ENCODE peak calls at places on chromosomes 2 and 18, in ten cellular contexts. P is body of pancreas, L is lung, A is foreskin keratinocyte, S is RWPE2, T is pancreas, G is HepG2, W is DND-41, N is activated B cell treated with CpG ODN at 0.5 μM for 24 hours, M is upper lobe of right lung. F is an unnamed sample.

GRCh38 chr2:215680605-215681598 is 245.0 kb upstream of the FN1 start:
- ATAC-seq in G (peak; percentile 97), N (no peak), A (peak; percentile 61), W (peak; percentile 93), S (peak; percentile 89), P (peak; percentile 27), M (peak; percentile 86), L (peak; percentile 76), T (peak; percentile 61), F (peak; percentile 79)

GRCh38 chr18:32389868-32390267 is 80.8 kb downstream of the GAREM1 start:
- ATAC-seq in M (peak; percentile 82), G (no peak), L (peak; percentile 24), A (no peak), P (peak; percentile 92), W (no peak), N (no peak), S (no peak), T (peak; percentile 88), F (no peak)

GRCh38 chr18:74990563-74991081 is 218.3 kb downstream of the PTGR3 start:
- ATAC-seq in W (no peak), M (peak; percentile 67), N (no peak), S (no peak), T (peak; percentile 43), P (no peak), G (no peak), A (no peak), L (no peak), F (no peak)

GRCh38 chr2:201007584-201007998 is 44.1 kb upstream of the ORC2 start:
- ATAC-seq in M (no peak), N (no peak), S (no peak), T (peak; percentile 37), L (no peak), W (no peak), G (peak; percentile 59), A (no peak), P (no peak), F (no peak)

GRCh38 chr2:237627463-237628321 is at the start of gene LRRFIP1:
- ATAC-seq in S (peak; percentile 66), M (peak; percentile 86), N (peak; percentile 80), A (peak; percentile 13), W (no peak), G (peak; percentile 61), P (peak; percentile 79), T (peak; percentile 77), L (peak; percentile 65), F (peak; percentile 82)

GRCh38 chr2:111706481-111707001 is 177.5 kb downstream of the ANAPC1 start:
- ATAC-seq in W (peak; percentile 22), S (no peak), A (no peak), N (no peak), G (no peak), T (no peak), L (no peak), P (no peak), M (no peak), F (no peak)

GRCh38 chr2:30584116-30584515 is 137.1 kb downstream of the LCLAT1 start:
- ATAC-seq in L (no peak), T (no peak), S (no peak), P (no peak), N (peak; percentile 74), W (no peak), A (no peak), G (no peak), M (no peak), F (no peak)

GRCh38 chr2:230541934-230542380 is 126.0 kb downstream of the SP100 start:
- ATAC-seq in N (no peak), G (no peak), M (no peak), T (no peak), L (no peak), A (peak; percentile 66), P (no peak), W (no peak), S (peak; percentile 65), F (no peak)

GRCh38 chr2:64542071-64543005 is 18.2 kb downstream of the AFTPH start:
- ATAC-seq in P (peak; percentile 90), L (no peak), W (no peak), T (peak; percentile 89), N (no peak), M (no peak), S (peak; percentile 24), A (no peak), G (peak; percentile 82), F (no peak)

GRCh38 chr2:152743004-152743403 is 24.6 kb downstream of the ARL6IP6 start:
- ATAC-seq in P (peak; percentile 30), S (peak; percentile 58), N (peak; percentile 57), L (peak; percentile 53), G (peak; percentile 92), W (peak; percentile 54), A (peak; percentile 78), M (peak; percentile 70), T (peak; percentile 46), F (no peak)
- TF ChIP-seq CTCF in P (peak; percentile 35), S (peak; percentile 69), N (no peak), L (no peak), G (peak; percentile 53), W (peak; percentile 57), A (peak; percentile 59), M (peak; percentile 43), T (peak; percentile 35), F (peak; percentile 24)

GRCh38 chr2:115880558-115880957 is 1438.1 kb downstream of the DPP10 start:
- ATAC-seq in M (no peak), P (no peak), T (no peak), N (no peak), G (no peak), S (no peak), A (no peak), L (no peak), W (no peak), F (no peak)
- TF ChIP-seq CTCF in M (no peak), P (no peak), T (no peak), N (no peak), G (no peak), S (no peak), A (no peak), L (no peak), W (peak; percentile 15), F (no peak)

DNA sequence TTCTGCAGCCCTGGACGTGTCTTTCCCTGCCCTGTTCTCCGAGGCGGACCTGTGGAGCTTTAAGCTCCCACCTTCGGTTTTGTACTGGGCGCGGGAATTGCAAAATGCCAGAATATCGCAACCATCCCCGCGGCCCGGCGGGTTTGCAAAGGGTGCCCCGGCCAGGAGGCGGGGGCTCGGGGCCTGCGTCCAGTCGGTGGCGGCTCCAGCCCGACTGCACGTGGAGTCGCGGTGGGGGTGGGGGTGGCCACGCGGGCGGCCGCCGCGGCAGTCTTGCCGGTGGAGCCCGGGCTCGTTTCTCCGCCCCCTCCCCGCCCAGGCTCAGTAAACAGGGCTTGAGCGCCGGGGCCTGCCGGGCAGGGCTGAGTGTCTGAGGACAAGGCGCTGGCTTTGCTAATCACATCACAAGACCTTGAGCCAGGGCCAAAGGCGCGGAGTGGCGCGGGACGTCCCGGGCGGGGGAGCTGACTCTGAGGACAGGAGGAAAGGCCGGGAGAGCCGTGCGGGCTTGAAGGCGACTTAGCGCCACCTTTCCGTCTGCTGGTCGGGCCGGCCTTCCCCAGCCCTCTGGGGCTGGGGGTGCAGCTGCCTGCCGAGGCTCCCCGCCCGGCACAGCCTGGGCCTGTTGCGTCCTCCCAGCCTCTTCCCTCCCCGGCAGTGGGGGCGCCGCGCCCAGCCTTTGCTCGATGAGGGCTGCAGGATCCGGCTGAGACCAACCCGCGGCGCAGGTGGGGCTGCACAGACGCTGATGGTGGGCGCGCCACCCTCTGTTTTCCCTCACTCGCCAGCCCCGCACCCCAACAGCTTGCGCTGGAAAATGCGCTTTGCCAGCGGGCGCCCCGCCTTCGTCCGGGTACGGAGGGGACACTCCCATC is 786 bp upstream of the ZFP36L2 start:
- ATAC-seq in P (peak; percentile 76), N (peak; percentile 29), L (peak; percentile 56), M (peak; percentile 75), T (peak; percentile 75), A (peak; percentile 27), S (peak; percentile 47), W (peak; percentile 42), G (peak; percentile 72), F (peak; percentile 74)
- TF ChIP-seq CTCF in P (peak; percentile 22), N (no peak), L (peak; percentile 19), M (peak; percentile 46), T (no peak), A (peak; percentile 64), S (no peak), W (no peak), G (peak; percentile 72), F (peak; percentile 68)

GRCh38 chr2:212777020-212777491 is 238.5 kb upstream of the ERBB4 start:
- ATAC-seq in M (peak; percentile 62), P (no peak), G (peak; percentile 41), T (peak; percentile 76), A (peak; percentile 91), W (peak; percentile 92), L (peak; percentile 53), S (peak; percentile 67), N (peak; percentile 52), F (peak; percentile 22)
- TF ChIP-seq CTCF in M (peak; percentile 67), P (peak; percentile 66), G (peak; percentile 49), T (peak; percentile 44), A (peak; percentile 83), W (peak; percentile 78), L (peak; percentile 20), S (peak; percentile 87), N (peak; percentile 73), F (peak; percentile 56)

F was measured in gastroesophageal sphincter.